ENCODE peak calls at places on chromosomes 2 and 18, in five cellular contexts. L is adrenal gland, G is uterus, Q is GM13977, O is spleen. H is an unnamed sample.
A peak's percentile ranks its signal among the peaks of the same experiment; 100 is the strongest.

GRCh38 chr2:191598296-191598695 is 79.6 kb upstream of the NABP1 start:
- DNase-seq in O (no peak), L (no peak), Q (no peak), G (no peak), H (no peak)

GRCh38 chr18:44917865-44918476 is 237.3 kb downstream of the SETBP1 start:
- DNase-seq in G (no peak), O (no peak), Q (no peak), L (no peak), H (no peak)

GRCh38 chr2:214226061-214226460 is 184.8 kb upstream of the VWC2L start:
- DNase-seq in O (no peak), L (no peak), Q (no peak), G (no peak), H (no peak)

GRCh38 chr18:45850021-45850420 is 24.5 kb downstream of the SIGLEC15 start:
- DNase-seq in L (no peak), G (no peak), O (no peak), Q (no peak), H (no peak)

GRCh38 chr2:224925822-224926124 is 116.5 kb downstream of the DOCK10 start:
- DNase-seq in G (no peak), O (no peak), Q (no peak), L (no peak), H (no peak)

GRCh38 chr18:69469444-69469919 is 68.8 kb downstream of the DOK6 start:
- DNase-seq in Q (peak; percentile 20), G (no peak), O (no peak), L (no peak), H (no peak)

GRCh38 chr2:144133881-144134280 is 386.0 kb downstream of the ZEB2 start:
- DNase-seq in L (no peak), Q (no peak), G (no peak), O (no peak), H (no peak)

GRCh38 chr2:205197468-205198129 is 484.7 kb upstream of the NRP2 start:
- DNase-seq in O (no peak), L (no peak), Q (no peak), G (no peak), H (no peak)

GRCh38 chr2:58137221-58137620 is 90.6 kb downstream of the VRK2 start:
- DNase-seq in O (no peak), L (no peak), Q (no peak), G (no peak), H (no peak)

GRCh38 chr2:234483568-234484251 is 13.2 kb downstream of the ARL4C start:
- DNase-seq in O (peak; percentile 85), G (no peak), L (no peak), Q (no peak), H (no peak)

DNA sequence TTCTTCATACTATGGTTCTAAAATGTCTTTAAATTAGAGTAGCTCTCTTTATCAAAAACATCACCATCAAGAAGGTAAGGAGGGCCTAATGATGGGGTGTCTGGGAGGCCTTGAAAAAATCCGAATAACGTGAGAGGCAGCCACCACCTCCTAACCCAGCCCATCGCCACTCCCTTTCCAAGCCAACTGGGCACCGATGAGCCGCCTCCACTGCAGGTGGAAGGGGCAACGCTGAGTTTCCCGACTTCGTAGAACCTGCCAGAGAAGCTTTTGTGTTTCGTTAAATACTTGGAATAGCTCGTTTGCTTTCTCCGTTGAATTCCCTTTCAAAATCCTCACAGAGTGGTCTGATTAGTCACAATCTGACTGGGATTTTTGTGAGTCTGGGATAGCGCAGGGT is 22.0 kb upstream of the RPL31 start:
- DNase-seq in G (no peak), Q (no peak), L (no peak), O (no peak), H (no peak)
- TF ChIP-seq CTCF in G (no peak), Q (no peak), L (no peak), O (no peak), H (no peak)

DNA sequence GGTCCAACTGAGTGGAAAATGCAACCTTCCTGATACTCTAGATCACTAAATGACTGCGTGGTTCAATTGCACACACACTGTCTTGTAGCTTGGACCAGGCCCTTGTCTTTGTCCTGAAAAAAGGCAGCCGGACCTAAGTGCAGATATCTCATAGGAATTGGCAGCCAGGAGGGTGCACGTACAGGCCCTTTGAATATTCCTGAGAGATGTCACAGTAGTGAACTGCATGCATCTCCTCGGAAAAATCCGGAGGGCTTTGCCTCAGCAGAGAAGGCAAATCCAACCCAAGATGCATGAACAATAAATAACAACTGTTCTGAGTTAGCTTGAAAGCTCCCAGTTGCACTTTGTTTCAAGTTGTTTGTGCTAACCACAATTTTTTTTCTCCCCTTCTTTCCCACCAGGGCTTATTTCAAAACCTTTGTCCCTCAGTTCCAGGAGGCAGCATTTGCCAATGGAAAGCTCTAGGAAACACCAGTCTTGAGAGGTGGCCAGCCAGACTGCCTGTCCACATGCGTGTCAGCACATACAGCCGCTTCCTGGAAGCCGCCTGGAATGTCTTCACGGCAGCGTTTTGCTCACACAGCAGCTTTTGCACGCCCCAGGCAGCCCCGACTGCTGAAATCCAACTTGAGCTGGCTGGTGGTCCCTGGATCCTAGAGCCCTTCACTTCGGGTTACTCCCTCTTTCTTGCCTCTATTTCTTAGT is 54.5 kb upstream of the FOSL2 start:
- DNase-seq in O (peak; percentile 77), L (peak; percentile 62), Q (no peak), G (peak; percentile 84), H (no peak)
- TF ChIP-seq CTCF in O (no peak), L (no peak), Q (no peak), G (no peak), H (no peak)

DNA sequence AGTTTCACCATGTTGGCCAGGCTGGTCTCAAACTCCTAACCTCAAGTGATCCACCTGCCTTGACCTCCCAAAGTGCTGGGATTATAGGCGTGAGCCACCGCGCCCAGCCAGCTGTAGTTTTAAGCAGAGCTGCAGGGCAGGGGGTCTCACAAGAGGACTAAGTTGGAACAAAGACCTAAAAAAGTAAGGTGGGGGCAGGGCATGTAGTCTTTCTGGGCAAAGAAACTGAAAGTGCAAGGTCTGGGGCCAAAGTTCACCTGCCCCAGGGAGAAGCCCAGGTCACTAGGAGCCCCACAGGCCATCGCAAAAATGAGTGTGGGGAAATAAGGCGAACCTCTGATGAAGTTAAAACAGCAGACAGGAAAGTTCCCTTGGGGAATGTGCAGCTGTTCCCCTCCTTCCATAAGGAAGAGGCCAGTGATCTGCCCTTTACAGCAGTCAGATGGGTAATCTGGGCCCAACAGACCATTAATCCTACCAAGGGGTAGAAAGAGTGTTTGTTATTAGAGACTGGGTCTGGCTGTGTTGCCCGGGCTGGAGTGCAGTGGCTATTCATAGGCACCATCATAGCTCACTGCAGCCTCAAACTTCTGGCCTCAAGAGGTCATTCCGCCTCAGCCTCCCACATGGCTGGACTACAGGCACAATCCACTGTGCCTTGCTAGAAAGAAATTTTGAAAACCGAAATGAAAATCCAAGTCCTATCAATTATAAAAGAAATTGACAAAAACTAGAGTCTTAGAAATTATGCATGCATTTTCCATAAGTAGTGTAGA is 2.8 kb downstream of the SCLY start:
- DNase-seq in G (no peak), O (no peak), Q (no peak), L (no peak), H (no peak)
- TF ChIP-seq CTCF in G (no peak), O (no peak), Q (no peak), L (no peak), H (no peak)

GRCh38 chr2:167104691-167105090 is 216.4 kb downstream of the XIRP2 start:
- DNase-seq in Q (no peak), O (no peak), L (no peak), G (no peak), H (no peak)

GRCh38 chr2:167103757-167104133 is 215.5 kb downstream of the XIRP2 start:
- DNase-seq in O (no peak), G (no peak), L (no peak), Q (no peak), H (no peak)

GRCh38 chr2:167103028-167103756 is 214.9 kb downstream of the XIRP2 start:
- DNase-seq in G (no peak), L (no peak), Q (no peak), O (no peak), H (no peak)

DNA sequence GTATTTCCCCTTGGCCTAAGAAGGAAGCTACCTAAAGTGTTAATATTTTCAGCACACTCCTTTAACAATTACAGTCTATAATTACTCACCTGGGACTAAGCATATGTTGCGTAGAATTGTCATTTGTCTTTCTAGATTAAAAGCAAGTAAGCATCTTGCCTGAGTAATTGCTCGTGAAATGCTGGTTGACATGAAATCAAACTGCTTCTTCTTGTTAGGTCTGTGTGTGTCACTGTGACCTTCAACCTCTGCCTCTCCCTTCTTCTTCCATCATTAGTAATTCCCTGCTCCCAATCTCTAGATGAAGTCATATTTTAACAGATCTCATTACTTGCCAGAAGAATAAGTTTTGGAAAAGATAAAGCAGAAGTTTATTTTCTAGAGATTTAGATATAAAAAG is 212.2 kb downstream of the XIRP2 start:
- DNase-seq in Q (no peak), O (no peak), L (no peak), G (no peak), H (no peak)
- TF ChIP-seq CTCF in Q (no peak), O (no peak), L (no peak), G (no peak), H (no peak)